ENCODE peak calls at places on chromosomes 2 and 18, in eight cellular contexts. Q is A549, I is K562, F is IMR-90, H is HCT116, O is GM12878, W is HepG2, P is H1. S is an unnamed sample.
A peak's percentile ranks its signal among the peaks of the same experiment; 100 is the strongest.

GRCh38 chr2:189267925-189268579 is 88.5 kb upstream of the COL5A2 start:
- DNase-seq in Q (no peak), I (no peak), F (peak; percentile 81), H (no peak), O (no peak), W (no peak), P (no peak), S (no peak)

GRCh38 chr2:1010373-1011017 is 59.8 kb downstream of the SNTG2 start:
- DNase-seq in Q (no peak), I (no peak), F (no peak), H (no peak), O (no peak), W (no peak), P (no peak), S (peak; percentile 67)

GRCh38 chr18:43671431-43671830 is 394.1 kb upstream of the SYT4 start:
- DNase-seq in Q (no peak), I (no peak), F (peak; percentile 18), H (no peak), O (no peak), W (no peak), P (no peak), S (no peak)

GRCh38 chr18:995641-996040 is 91.0 kb downstream of the ADCYAP1 start:
- DNase-seq in Q (no peak), I (no peak), F (peak; percentile 7), H (no peak), O (no peak), W (no peak), P (no peak), S (no peak)

GRCh38 chr18:61502472-61502871 is 169.2 kb downstream of the CDH20 start:
- DNase-seq in Q (peak; percentile 38), I (peak; percentile 32), F (peak; percentile 61), H (peak; percentile 35), O (peak; percentile 5), W (peak; percentile 21), P (no peak), S (peak; percentile 69)

GRCh38 chr2:128332091-128332634 is 13.5 kb upstream of the HS6ST1 start:
- DNase-seq in Q (no peak), I (no peak), F (no peak), H (no peak), O (no peak), W (no peak), P (no peak), S (no peak)

GRCh38 chr2:176443941-176444340 is 174.7 kb downstream of the MTX2 start:
- DNase-seq in Q (no peak), I (no peak), F (peak; percentile 19), H (no peak), O (no peak), W (no peak), P (no peak), S (no peak)

GRCh38 chr2:109290887-109291675 is 162.1 kb downstream of the SH3RF3 start:
- DNase-seq in Q (no peak), I (no peak), F (peak; percentile 83), H (no peak), O (no peak), W (no peak), P (no peak), S (no peak)

GRCh38 chr18:39911716-39912115 is 2043.3 kb upstream of the PIK3C3 start:
- DNase-seq in Q (no peak), I (no peak), F (no peak), H (no peak), O (no peak), W (no peak), P (no peak), S (no peak)

GRCh38 chr2:217262916-217263315 is 403.1 kb upstream of the TNP1 start:
- DNase-seq in Q (no peak), I (no peak), F (no peak), H (no peak), O (no peak), W (no peak), P (no peak), S (no peak)

GRCh38 chr2:236947294-236947693 is 138.4 kb upstream of the COPS8 start:
- DNase-seq in Q (no peak), I (no peak), F (no peak), H (no peak), O (no peak), W (no peak), P (no peak), S (no peak)

GRCh38 chr2:134946073-134946472 is 27.5 kb downstream of the CCNT2 start:
- DNase-seq in Q (no peak), I (no peak), F (no peak), H (no peak), O (no peak), W (no peak), P (no peak), S (no peak)

GRCh38 chr2:126769118-126769517 is 113.2 kb downstream of the GYPC start:
- DNase-seq in Q (no peak), I (peak; percentile 34), F (no peak), H (no peak), O (no peak), W (no peak), P (no peak), S (no peak)

GRCh38 chr2:54657664-54658083 is 65.8 kb upstream of the EML6 start:
- DNase-seq in Q (peak; percentile 68), I (peak; percentile 62), F (peak; percentile 39), H (peak; percentile 23), O (no peak), W (peak; percentile 62), P (no peak), S (peak; percentile 67)

GRCh38 chr18:6927136-6927535 is 190.5 kb downstream of the LAMA1 start:
- DNase-seq in Q (no peak), I (no peak), F (no peak), H (no peak), O (no peak), W (no peak), P (no peak), S (no peak)

GRCh38 chr18:45777393-45777792 is 48.1 kb upstream of the SIGLEC15 start:
- DNase-seq in Q (no peak), I (no peak), F (peak; percentile 96), H (no peak), O (no peak), W (no peak), P (no peak), S (no peak)

GRCh38 chr18:53610957-53611356 is 613.5 kb downstream of the MBD2 start:
- DNase-seq in Q (no peak), I (no peak), F (no peak), H (no peak), O (peak; percentile 2), W (no peak), P (no peak), S (no peak)

GRCh38 chr2:158936978-158937377 is 31.5 kb upstream of the TANC1 start:
- DNase-seq in Q (no peak), I (no peak), F (peak; percentile 95), H (no peak), O (no peak), W (no peak), P (no peak), S (no peak)

GRCh38 chr2:176079285-176079830 is 4.4 kb downstream of the EVX2 start:
- DNase-seq in Q (no peak), I (peak; percentile 56), F (no peak), H (no peak), O (no peak), W (no peak), P (no peak), S (peak; percentile 52)

GRCh38 chr2:128437181-128437520 is 118.5 kb upstream of the HS6ST1 start:
- DNase-seq in Q (no peak), I (no peak), F (no peak), H (no peak), O (no peak), W (no peak), P (no peak), S (no peak)

GRCh38 chr2:143720093-143720664 is 591.0 kb downstream of the ARHGAP15 start:
- DNase-seq in Q (peak; percentile 4), I (no peak), F (no peak), H (peak; percentile 7), O (no peak), W (no peak), P (peak; percentile 17), S (no peak)

GRCh38 chr2:117771969-117772630 is 42.4 kb upstream of the DDX18 start:
- DNase-seq in Q (peak; percentile 38), I (no peak), F (peak; percentile 38), H (peak; percentile 23), O (no peak), W (peak; percentile 31), P (no peak), S (peak; percentile 46)

DNA sequence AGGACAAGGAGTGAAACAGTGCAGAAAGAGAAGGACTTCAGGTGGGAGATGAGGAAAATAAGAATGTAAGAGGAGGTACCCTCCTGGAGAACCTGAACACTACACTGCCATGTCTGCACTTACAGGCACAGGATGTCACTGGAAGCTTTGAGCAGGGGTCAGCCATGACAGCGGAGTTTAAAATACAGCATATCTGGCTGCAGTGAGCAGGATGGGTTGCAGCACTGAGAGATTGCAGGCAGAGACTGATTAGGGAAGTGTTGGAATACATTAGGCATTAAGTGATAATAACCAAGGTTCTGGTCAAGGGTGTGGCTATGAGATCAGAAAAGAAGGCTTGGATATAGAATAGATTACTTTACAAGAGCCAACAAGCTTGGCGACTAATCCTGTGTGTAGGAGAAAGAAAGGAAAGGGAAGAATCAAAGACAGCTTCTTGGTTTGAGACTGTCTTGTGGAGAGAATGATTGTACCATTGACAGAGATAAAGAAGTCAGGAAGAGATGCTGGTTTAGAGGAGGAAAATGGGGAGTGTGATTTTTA is 171.1 kb upstream of the RBMS1 start:
- DNase-seq in Q (no peak), I (no peak), F (no peak), H (no peak), O (no peak), W (no peak), P (no peak), S (no peak)
- TF ChIP-seq RAD21 in Q (no peak), I (no peak), F (no peak), H (no peak), O (no peak), W (no peak), P (no peak), S (no peak)

GRCh38 chr18:55446996-55447671 is 140.9 kb downstream of the TCF4 start:
- DNase-seq in Q (no peak), I (no peak), F (no peak), H (no peak), O (no peak), W (no peak), P (no peak), S (no peak)
- TF ChIP-seq RAD21 in Q (no peak), I (no peak), F (no peak), H (no peak), O (no peak), W (no peak), P (no peak), S (no peak)

DNA sequence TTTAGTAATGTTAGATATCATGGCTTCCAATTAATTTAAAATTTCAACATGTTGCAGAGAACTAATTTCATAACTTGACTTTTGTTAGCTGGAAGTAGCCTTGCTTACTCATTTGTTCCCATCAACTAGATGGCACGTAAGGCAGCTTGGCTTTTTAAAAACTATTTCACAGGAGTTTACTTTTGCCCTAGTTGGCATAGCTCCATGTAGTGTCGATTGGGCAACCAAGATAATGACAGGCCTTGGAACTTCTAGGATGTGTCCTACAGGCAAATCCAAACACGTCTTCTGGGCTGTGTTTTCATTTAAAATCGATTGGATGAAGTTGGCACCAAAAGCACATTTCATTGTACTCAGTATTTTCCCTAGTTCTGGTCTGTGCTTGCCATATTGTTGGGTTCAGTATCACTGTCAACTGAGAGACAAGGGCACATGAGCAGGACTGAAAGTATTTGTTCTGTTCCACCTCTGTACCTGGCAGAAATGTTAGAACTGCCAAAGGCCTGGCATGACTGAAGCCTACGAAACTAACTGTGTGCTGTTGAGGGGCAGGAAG is 29.4 kb downstream of the HADHB start:
- DNase-seq in Q (peak; percentile 12), I (no peak), F (peak; percentile 90), H (no peak), O (no peak), W (peak; percentile 78), P (no peak), S (no peak)
- TF ChIP-seq RAD21 in Q (no peak), I (no peak), F (no peak), H (no peak), O (no peak), W (no peak), P (no peak), S (no peak)

GRCh38 chr2:20672191-20672951 is 5.4 kb downstream of the GDF7 start:
- DNase-seq in Q (no peak), I (no peak), F (no peak), H (no peak), O (no peak), W (no peak), P (no peak), S (no peak)
- TF ChIP-seq RAD21 in Q (no peak), I (no peak), F (no peak), H (no peak), O (no peak), W (no peak), P (no peak), S (no peak)

S was measured in SK-N-SH.